ENCODE peak calls at places on chromosome 16, in ten cellular contexts. W is adrenal gland, F is stomach, P is uterus, J is ovary, D is NB4, Q is tibial nerve, Y is transverse colon, G is upper lobe of left lung, S is breast epithelium. L is an unnamed sample.

GRCh38 chr16:22194707-22195444 is 11.2 kb upstream of the EEF2K start:
- DNase-seq in F (no peak), G (no peak), D (no peak), Q (no peak), Y (no peak), J (peak; percentile 43), S (no peak), W (no peak), P (no peak), L (no peak)

GRCh38 chr16:85151603-85152413 is 39.5 kb upstream of the CIBAR2 start:
- DNase-seq in Y (peak; percentile 65), Q (peak; percentile 38), G (no peak), W (peak; percentile 65), J (peak; percentile 80), P (peak; percentile 88), D (peak; percentile 77), S (peak; percentile 88), F (peak; percentile 72), L (no peak)

GRCh38 chr16:30889721-30890120 is 4.2 kb downstream of the BCL7C start:
- DNase-seq in W (peak; percentile 75), G (no peak), S (no peak), Q (no peak), Y (no peak), F (no peak), P (no peak), D (no peak), J (no peak), L (no peak)

GRCh38 chr16:13999895-14000425 is 71.2 kb upstream of the MRTFB start:
- DNase-seq in J (no peak), P (no peak), F (no peak), D (no peak), G (no peak), S (no peak), Q (no peak), W (no peak), Y (no peak), L (peak; percentile 9)

GRCh38 chr16:71894229-71894920 is 956 bp upstream of the IST1 start:
- DNase-seq in P (peak; percentile 52), S (peak; percentile 57), W (peak; percentile 39), G (no peak), D (peak; percentile 86), Y (peak; percentile 53), Q (peak; percentile 23), J (peak; percentile 48), F (peak; percentile 56), L (peak; percentile 74)

GRCh38 chr16:17585449-17586080 is 114.8 kb upstream of the XYLT1 start:
- DNase-seq in Q (no peak), Y (no peak), J (no peak), S (no peak), P (no peak), W (no peak), F (no peak), D (peak; percentile 15), G (no peak), L (no peak)

GRCh38 chr16:88888778-88889387 is 22.4 kb upstream of the PABPN1L start:
- DNase-seq in D (peak; percentile 37), Y (no peak), S (no peak), W (no peak), G (peak; percentile 82), J (no peak), P (no peak), F (no peak), Q (peak; percentile 49), L (peak; percentile 22)

GRCh38 chr16:4415538-4416199 is 727 bp downstream of the CORO7 start:
- DNase-seq in D (peak; percentile 90), Q (no peak), G (peak; percentile 90), W (peak; percentile 68), J (peak; percentile 60), F (peak; percentile 58), Y (peak; percentile 72), S (no peak), P (no peak), L (peak; percentile 84)

GRCh38 chr16:25213709-25214416 is 2.9 kb upstream of the AQP8 start:
- DNase-seq in S (no peak), P (no peak), G (no peak), D (no peak), W (no peak), Y (no peak), J (no peak), F (no peak), Q (no peak), L (no peak)

GRCh38 chr16:8866118-8866883 is 2.5 kb downstream of the CARHSP1 start:
- DNase-seq in P (peak; percentile 59), G (peak; percentile 80), Y (peak; percentile 54), J (peak; percentile 81), F (peak; percentile 49), Q (no peak), D (no peak), S (no peak), W (peak; percentile 74), L (no peak)

GRCh38 chr16:72876221-72876620 is 171.7 kb downstream of the ZFHX3 start:
- DNase-seq in W (peak; percentile 48), D (peak; percentile 93), S (no peak), J (no peak), F (peak; percentile 32), Q (peak; percentile 35), P (peak; percentile 54), Y (peak; percentile 44), G (no peak), L (no peak)

GRCh38 chr16:2842340-2843000 is 12.4 kb downstream of the ZG16B start:
- DNase-seq in S (no peak), Y (peak; percentile 52), W (peak; percentile 71), J (peak; percentile 61), F (peak; percentile 50), D (peak; percentile 34), P (no peak), G (peak; percentile 78), Q (no peak), L (peak; percentile 59)
- TF ChIP-seq POLR2A in S (no peak), Y (no peak), W (no peak), J (no peak), F (no peak), D (no peak), P (no peak), G (no peak), Q (no peak), L (no peak)

GRCh38 chr16:68297908-68298307 is 12.8 kb downstream of the SLC7A6OS start:
- DNase-seq in S (no peak), D (no peak), F (no peak), W (peak; percentile 32), P (no peak), G (no peak), Y (no peak), J (no peak), Q (no peak), L (no peak)

GRCh38 chr16:68298312-68298711 is 12.4 kb downstream of the SLC7A6OS start:
- DNase-seq in P (no peak), D (no peak), Y (no peak), F (no peak), J (no peak), G (no peak), S (no peak), Q (no peak), W (no peak), L (no peak)

GRCh38 chr16:68300736-68301459 is 9.8 kb downstream of the SLC7A6OS start:
- DNase-seq in F (no peak), S (no peak), Y (no peak), P (no peak), J (no peak), Q (no peak), G (no peak), D (no peak), W (no peak), L (no peak)

GRCh38 chr16:68298907-68299515 is 11.7 kb downstream of the SLC7A6OS start:
- DNase-seq in W (peak; percentile 80), Q (peak; percentile 38), P (peak; percentile 31), Y (no peak), F (peak; percentile 38), D (no peak), S (no peak), G (no peak), J (no peak), L (no peak)

GRCh38 chr16:68299571-68300453 is 10.9 kb downstream of the SLC7A6OS start:
- DNase-seq in P (no peak), F (no peak), Y (no peak), D (no peak), J (no peak), G (no peak), S (no peak), W (no peak), Q (no peak), L (no peak)
- TF ChIP-seq POLR2A in P (no peak), F (no peak), Y (no peak), D (no peak), J (no peak), G (no peak), S (no peak), W (no peak), Q (no peak), L (no peak)

GRCh38 chr16:54443352-54443751 is 156.8 kb upstream of the IRX3 start:
- DNase-seq in D (no peak), J (no peak), W (no peak), S (no peak), Q (no peak), G (no peak), P (no peak), F (no peak), Y (no peak), L (no peak)

GRCh38 chr16:54446639-54447038 is 160.1 kb upstream of the IRX3 start:
- DNase-seq in D (peak; percentile 92), Q (peak; percentile 33), J (peak; percentile 21), G (no peak), S (no peak), W (peak; percentile 83), P (no peak), F (no peak), Y (no peak), L (no peak)

GRCh38 chr16:54442864-54443263 is 156.3 kb upstream of the IRX3 start:
- DNase-seq in G (no peak), D (no peak), Q (no peak), W (no peak), F (no peak), S (no peak), P (no peak), Y (no peak), J (no peak), L (no peak)

GRCh38 chr16:54444851-54445523 is 158.4 kb upstream of the IRX3 start:
- DNase-seq in D (peak; percentile 41), G (no peak), Q (no peak), J (no peak), P (no peak), Y (no peak), W (no peak), F (no peak), S (no peak), L (no peak)

DNA sequence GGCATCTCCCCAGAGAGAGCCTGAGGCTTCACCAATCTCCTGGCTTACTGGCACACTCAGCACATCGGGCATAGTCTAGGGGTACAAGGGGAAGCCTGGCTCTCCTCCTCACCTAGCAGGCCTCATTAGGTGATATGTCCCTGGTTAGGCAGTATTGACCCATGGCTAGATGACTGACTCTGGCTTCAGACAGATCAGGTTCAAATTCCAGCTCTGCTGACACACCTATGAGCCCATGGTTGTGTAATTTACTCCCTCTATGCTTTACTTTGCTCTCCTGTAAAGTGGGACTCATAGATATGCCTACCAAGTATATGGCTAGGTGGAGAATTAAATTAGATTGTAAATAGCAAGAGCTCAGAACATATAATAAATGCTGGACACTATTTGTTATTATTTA is 157.3 kb upstream of the IRX3 start:
- DNase-seq in F (no peak), W (no peak), P (no peak), D (no peak), S (no peak), G (no peak), Q (no peak), J (no peak), Y (no peak), L (no peak)
- TF ChIP-seq POLR2A in F (no peak), W (no peak), P (no peak), D (no peak), S (no peak), G (no peak), Q (no peak), J (no peak), Y (no peak), L (no peak)

GRCh38 chr16:57244767-57245471 is at the start of gene ARL2BP:
- DNase-seq in F (peak; percentile 99), Q (peak; percentile 97), P (peak; percentile 97), J (peak; percentile 98), S (peak; percentile 99), W (peak; percentile 98), D (peak; percentile 99), G (peak; percentile 99), Y (peak; percentile 99), L (peak; percentile 98)
- TF ChIP-seq POLR2A in F (peak; percentile 58), Q (peak; percentile 87), P (peak; percentile 79), J (peak; percentile 64), S (peak; percentile 77), W (peak; percentile 76), D (peak; percentile 76), G (peak; percentile 94), Y (peak; percentile 84), L (peak; percentile 83)

L was measured in erythroblast.